ENCODE peak calls at places on chromosomes 2 and 18, in eight cellular contexts. G is left ventricle myocardium inferior, J is stomach, M is tibial nerve, O is fibroblast of lung, U is prostate gland, A is right atrium auricular region, R is cardiac muscle cell. S is an unnamed sample.

GRCh38 chr2:85438291-85439110 is 20.0 kb downstream of the SH2D6 start:
- DNase-seq in M (no peak), O (no peak), J (peak), U (no peak), A (no peak), R (no peak), G (peak), S (peak)

GRCh38 chr18:80086281-80086680 is 22.8 kb upstream of the ADNP2 start:
- DNase-seq in O (no peak), M (no peak), G (no peak), R (no peak), J (no peak), U (no peak), A (no peak), S (no peak)

GRCh38 chr2:168697668-168698121 is 104.7 kb upstream of the NOSTRIN start:
- DNase-seq in G (no peak), O (peak), A (no peak), R (no peak), U (no peak), M (no peak), J (no peak), S (no peak)

GRCh38 chr2:239015769-239016675 is 168.1 kb downstream of the TWIST2 start:
- DNase-seq in U (no peak), A (no peak), R (no peak), M (no peak), J (no peak), O (no peak), G (no peak), S (no peak)

GRCh38 chr18:32362484-32362883 is 108.2 kb downstream of the GAREM1 start:
- DNase-seq in G (no peak), U (no peak), J (no peak), A (no peak), O (peak), M (no peak), R (no peak), S (no peak)

GRCh38 chr2:15673919-15674636 is 82.4 kb downstream of the DDX1 start:
- DNase-seq in U (no peak), O (peak), A (no peak), R (peak), J (no peak), M (no peak), G (no peak), S (no peak)

GRCh38 chr2:108377815-108378630 is at the start of gene SULT1C4:
- DNase-seq in M (no peak), A (peak), U (peak), G (peak), J (no peak), R (peak), O (peak), S (peak)

GRCh38 chr2:163748420-163748819 is 12.6 kb upstream of the FIGN start:
- DNase-seq in R (no peak), J (no peak), O (no peak), U (no peak), A (no peak), M (no peak), G (no peak), S (no peak)

GRCh38 chr2:13923823-13924222 is 708.7 kb upstream of the LRATD1 start:
- DNase-seq in U (no peak), J (no peak), R (no peak), A (no peak), O (no peak), G (no peak), M (no peak), S (no peak)

GRCh38 chr18:22451796-22452195 is 34.1 kb upstream of the CTAGE1 start:
- DNase-seq in O (no peak), A (no peak), G (no peak), J (no peak), R (no peak), U (no peak), M (no peak), S (no peak)

GRCh38 chr2:109242222-109242653 is 113.2 kb downstream of the SH3RF3 start:
- DNase-seq in U (no peak), O (no peak), R (no peak), G (peak), A (peak), J (no peak), M (no peak), S (peak)

GRCh38 chr18:2686349-2686968 is 30.9 kb downstream of the SMCHD1 start:
- DNase-seq in M (no peak), J (no peak), O (no peak), U (no peak), G (no peak), R (no peak), A (no peak), S (no peak)

GRCh38 chr2:112136081-112136480 is 2.1 kb upstream of the FBLN7 start:
- DNase-seq in A (no peak), M (no peak), J (no peak), R (no peak), U (no peak), G (no peak), O (no peak), S (no peak)

GRCh38 chr2:111227716-111228141 is 107.0 kb downstream of the BCL2L11 start:
- DNase-seq in A (no peak), G (no peak), O (peak), M (no peak), J (no peak), R (peak), U (no peak), S (no peak)

DNA sequence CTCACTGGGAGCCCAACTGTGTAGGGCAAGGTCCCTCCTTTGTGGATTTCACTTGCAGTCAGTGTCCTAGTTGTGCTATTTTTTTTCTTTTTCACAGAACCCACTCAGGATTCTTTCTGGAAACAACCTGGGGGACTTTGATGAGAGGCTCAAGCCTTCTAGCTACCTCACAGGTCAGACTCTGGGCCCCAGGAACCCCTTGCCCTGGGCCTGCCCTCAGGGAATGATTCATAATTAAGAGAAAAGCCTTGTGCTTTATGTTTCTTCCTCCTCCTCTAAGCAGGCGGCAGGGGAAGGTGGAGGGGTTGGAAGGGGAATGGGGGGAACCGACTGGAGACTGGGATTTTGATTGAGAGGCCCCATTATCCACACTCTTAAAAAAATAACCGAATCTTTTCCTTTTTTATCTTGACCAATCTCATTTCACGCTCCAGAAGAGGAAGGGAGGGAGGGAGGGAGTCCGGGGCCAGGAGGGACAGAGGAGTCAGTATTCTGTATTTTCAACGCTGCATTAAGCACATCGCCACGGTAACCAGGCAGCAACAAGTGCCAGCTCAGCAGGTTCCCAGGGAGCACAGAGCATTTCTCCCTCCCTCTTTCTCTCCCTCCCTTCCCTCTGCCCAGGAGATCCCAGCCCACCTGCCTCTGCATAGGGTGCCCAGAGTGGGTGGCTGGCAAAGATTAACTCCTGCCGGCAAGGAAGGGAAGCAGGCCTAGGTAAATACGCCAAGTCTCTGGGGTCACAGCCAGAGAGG is 51.9 kb downstream of the PSD4 start:
- DNase-seq in R (no peak), G (no peak), J (no peak), U (no peak), A (no peak), O (peak), M (no peak), S (no peak)
- H3K4me3 ChIP-seq in R (no peak), G (no peak), J (no peak), U (no peak), A (no peak), O (no peak), M (no peak), S (no peak)

GRCh38 chr18:66560092-66560491 is 43.8 kb downstream of the CDH19 start:
- DNase-seq in J (no peak), R (peak), A (no peak), U (peak), O (peak), G (no peak), M (no peak), S (no peak)
- TF ChIP-seq CTCF in J (no peak), R (peak), A (peak), U (no peak), O (no peak), G (peak), M (peak), S (peak)

GRCh38 chr2:42897386-42897785 is 105.0 kb upstream of the HAAO start:
- DNase-seq in M (no peak), O (no peak), R (no peak), J (no peak), G (no peak), U (no peak), A (no peak), S (no peak)

GRCh38 chr2:42901076-42901645 is 108.8 kb upstream of the HAAO start:
- DNase-seq in O (peak), U (no peak), A (no peak), G (no peak), R (peak), M (no peak), J (no peak), S (no peak)

GRCh38 chr2:42903821-42904575 is 111.6 kb upstream of the HAAO start:
- DNase-seq in G (no peak), J (no peak), A (peak), U (no peak), M (no peak), R (no peak), O (no peak), S (no peak)

GRCh38 chr2:42902939-42903709 is 110.7 kb upstream of the HAAO start:
- DNase-seq in R (no peak), M (no peak), U (no peak), G (no peak), A (no peak), J (no peak), O (no peak), S (no peak)

GRCh38 chr2:42900226-42900744 is 107.9 kb upstream of the HAAO start:
- DNase-seq in U (no peak), M (no peak), J (no peak), O (no peak), G (no peak), A (no peak), R (no peak), S (no peak)
- H3K27ac ChIP-seq in U (no peak), M (no peak), J (no peak), O (no peak), G (no peak), A (no peak), R (no peak), S (no peak)

DNA sequence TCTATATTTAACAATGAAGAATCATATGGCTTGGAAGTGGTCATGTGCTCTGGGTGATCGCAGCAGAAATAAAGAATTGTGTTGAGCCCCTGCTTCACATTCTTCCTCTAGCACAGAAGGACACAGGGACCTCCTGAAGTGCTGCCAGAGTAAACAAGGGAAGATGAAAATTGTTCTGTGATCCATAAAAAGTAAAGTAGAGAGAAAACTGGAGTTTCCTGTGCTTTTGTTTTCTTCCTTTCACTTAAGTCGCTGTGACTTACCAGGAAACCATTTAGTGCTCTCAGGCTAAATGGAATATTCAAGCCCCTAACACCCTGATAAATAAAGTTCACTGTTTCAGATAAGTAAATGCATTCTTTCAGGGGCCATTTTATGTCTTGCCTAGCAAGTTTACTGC is 1173.6 kb upstream of the CHAC2 start:
- DNase-seq in J (no peak), R (no peak), A (no peak), M (no peak), G (no peak), O (peak), U (no peak), S (no peak)
- H3K4me3 ChIP-seq in J (no peak), R (no peak), A (no peak), M (no peak), G (no peak), O (no peak), U (no peak), S (no peak)

GRCh38 chr2:101348851-101349250 is 38.5 kb downstream of the CREG2 start:
- DNase-seq in U (no peak), G (no peak), A (no peak), R (no peak), M (no peak), J (no peak), O (no peak), S (no peak)

GRCh38 chr2:101354420-101354819 is 32.9 kb downstream of the CREG2 start:
- DNase-seq in A (no peak), U (no peak), G (no peak), O (no peak), R (no peak), M (no peak), J (no peak), S (no peak)

GRCh38 chr2:101346909-101347308 is 38.4 kb upstream of the RNF149 start:
- DNase-seq in O (no peak), G (no peak), J (no peak), M (no peak), U (no peak), A (no peak), R (no peak), S (no peak)

GRCh38 chr2:101351207-101351606 is 36.1 kb downstream of the CREG2 start:
- DNase-seq in U (no peak), R (no peak), O (no peak), M (no peak), G (no peak), J (no peak), A (no peak), S (no peak)

DNA sequence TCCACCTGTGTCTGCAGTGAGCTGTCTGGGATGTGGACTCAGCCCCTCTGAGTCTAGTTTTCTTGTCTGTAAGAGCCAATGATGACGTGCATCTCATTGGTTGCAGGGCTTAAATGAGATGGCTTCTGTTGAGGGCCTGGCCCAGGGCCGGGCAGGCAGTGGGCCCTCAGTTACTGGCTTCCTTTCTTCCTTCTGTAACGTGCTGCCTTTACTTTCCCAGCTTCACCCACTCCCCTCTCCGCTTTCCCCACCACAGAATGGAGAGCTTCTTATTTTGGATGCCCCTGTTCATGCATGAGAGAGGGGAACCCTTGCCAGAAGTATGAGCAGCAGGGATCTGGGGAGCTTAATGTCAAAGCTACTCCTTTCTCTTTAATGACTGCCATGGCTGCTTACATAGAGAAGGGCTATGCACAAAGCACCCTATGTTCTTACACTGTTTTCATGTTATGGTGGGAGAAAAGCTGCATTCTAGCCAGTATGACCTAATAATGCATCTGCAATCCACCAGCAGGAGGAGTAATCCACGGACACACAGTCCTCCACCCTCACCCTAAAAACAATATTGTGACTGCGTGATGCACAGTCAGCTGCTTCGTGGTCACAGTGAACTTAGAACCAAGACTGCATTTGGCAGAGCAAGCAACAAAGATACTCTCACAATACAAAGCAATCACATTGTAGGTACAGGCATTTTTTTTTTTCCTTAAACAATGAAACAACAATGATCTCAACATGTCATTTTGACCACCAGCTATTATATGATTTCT is 37.2 kb downstream of the CREG2 start:
- DNase-seq in R (peak), U (no peak), O (peak), J (no peak), A (no peak), G (no peak), M (no peak), S (no peak)
- TF ChIP-seq CTCF in R (peak), U (no peak), O (peak), J (no peak), A (peak), G (peak), M (no peak), S (no peak)

DNA sequence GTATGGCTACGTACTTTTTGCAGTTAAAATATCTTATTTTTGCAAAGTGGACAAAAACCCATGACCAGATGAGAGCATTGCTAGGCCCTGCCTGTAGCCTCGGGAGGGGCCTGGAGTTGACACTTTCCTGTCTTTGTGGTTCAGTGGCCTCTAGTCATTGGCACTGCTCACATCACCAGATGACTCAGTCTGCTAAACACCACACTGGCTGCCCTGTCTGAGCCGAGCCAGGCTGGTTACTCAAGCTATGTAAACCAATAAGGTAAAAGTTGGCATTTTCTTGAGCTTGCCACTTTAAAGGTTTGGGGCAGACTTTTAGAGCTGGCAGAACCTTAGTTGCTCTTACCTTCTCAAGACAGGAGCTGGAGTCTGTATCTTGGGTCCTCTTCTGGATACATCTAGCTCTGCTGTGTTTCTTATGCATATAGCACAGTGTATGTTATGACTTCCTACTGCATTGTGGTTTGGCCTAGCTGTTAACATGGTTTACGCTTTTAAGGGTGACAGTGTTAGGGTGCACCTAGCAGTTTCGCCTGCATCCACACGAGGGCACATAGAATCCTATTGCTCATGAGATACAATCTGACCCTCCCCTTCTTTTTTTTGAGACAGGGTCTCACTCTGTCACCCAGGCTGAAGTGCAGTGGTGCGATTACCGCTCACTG is 76.4 kb downstream of the AP1S3 start:
- DNase-seq in A (no peak), U (no peak), M (no peak), R (peak), O (peak), G (no peak), J (peak), S (no peak)
- H3K27ac ChIP-seq in A (no peak), U (no peak), M (no peak), R (no peak), O (no peak), G (no peak), J (peak), S (no peak)

DNA sequence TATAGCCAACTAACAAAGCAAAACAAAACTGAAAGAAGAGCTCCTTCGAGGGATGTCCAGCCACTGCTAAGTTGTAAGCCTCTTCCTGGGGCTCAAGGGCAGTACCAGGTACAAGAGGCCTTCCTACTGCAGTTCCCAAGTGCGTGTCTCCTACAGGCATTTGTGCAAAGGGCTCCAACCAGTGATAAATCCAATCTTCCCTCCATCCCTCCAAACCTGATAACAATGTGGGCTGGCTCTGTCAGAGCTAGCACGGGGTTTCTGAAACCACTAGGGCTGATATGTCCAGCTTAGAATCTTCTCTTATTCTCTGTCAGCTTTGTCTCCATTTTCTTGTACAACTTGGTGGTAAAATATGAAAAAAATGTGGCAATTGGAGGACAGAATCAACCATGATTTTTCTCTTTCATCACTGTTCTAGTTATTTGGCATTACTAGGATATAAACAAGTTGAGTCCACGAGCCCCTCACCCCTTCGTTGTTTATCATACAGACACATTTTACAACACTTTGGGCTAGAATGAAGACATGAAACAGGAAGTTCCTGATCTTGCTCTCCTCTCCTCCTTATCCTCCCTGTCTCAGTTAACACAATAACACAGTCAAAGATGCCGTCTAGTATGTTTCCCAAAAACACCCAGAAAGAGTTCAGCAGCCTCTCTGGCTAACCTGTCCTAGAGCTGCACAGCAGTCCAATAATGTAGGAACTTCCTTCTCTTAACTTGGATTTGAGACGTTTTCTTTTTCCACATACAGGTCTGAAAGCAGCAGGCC is 35.4 kb upstream of the WIPF1 start:
- DNase-seq in M (no peak), A (no peak), R (peak), G (no peak), J (no peak), U (no peak), O (peak), S (no peak)
- H3K4me3 ChIP-seq in M (peak), A (peak), R (no peak), G (peak), J (peak), U (peak), O (no peak), S (peak)

DNA sequence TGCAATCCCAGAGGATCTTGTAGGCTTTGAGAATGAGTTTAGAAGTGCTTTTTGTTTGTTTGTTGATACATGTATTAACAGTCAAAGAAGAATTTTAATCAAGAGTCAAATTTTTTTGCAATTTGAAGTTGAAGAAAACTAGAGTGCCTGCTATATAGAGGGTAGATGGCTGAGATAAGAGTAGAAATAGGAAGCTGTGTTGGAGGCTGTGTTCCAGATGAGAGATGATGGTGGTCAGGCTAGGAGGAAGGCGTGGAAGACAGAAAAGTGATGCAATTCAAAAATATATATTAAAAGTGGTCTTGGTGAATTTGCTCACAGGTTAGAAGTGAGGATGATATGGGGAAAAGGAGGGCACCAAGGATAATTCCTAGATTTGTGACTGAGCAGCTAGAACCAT is 978.3 kb downstream of the BCL11A start:
- DNase-seq in O (no peak), G (no peak), U (no peak), R (no peak), J (no peak), M (no peak), A (no peak), S (no peak)
- TF ChIP-seq CTCF in O (no peak), G (no peak), U (no peak), R (no peak), J (no peak), M (no peak), A (no peak), S (no peak)